ENCODE peak calls at places on chromosomes 16 and 17, in five cellular contexts. Q is GM23248; U is A549; S is endodermal cell; B is effector memory CD4-positive, alpha-beta T cell. P is an unnamed sample.
A peak's percentile ranks its signal among the peaks of the same experiment; 100 is the strongest.

GRCh38 chr17:47725446-47726109 is 7.5 kb upstream of the TBX21 start:
- DNase-seq in Q (no peak), B (no peak), U (no peak), S (no peak), P (no peak)

GRCh38 chr16:12470311-12471229 is 333.1 kb downstream of the CPPED1 start:
- DNase-seq in Q (no peak), S (no peak), U (no peak), B (no peak), P (no peak)

GRCh38 chr17:49708515-49709161 is 874 bp upstream of the SLC35B1 start:
- DNase-seq in S (peak; percentile 70), B (no peak), U (no peak), Q (peak; percentile 70), P (peak; percentile 20)

GRCh38 chr17:64077409-64077808 is 52.5 kb downstream of the ERN1 start:
- DNase-seq in B (no peak), U (no peak), Q (peak; percentile 3), S (no peak), P (no peak)

GRCh38 chr16:424623-425081 is 797 bp upstream of the RAB11FIP3 start:
- DNase-seq in Q (peak; percentile 63), B (no peak), U (peak; percentile 40), S (peak; percentile 73), P (no peak)

GRCh38 chr17:83086197-83086880 is 6.9 kb downstream of the METRNL start:
- DNase-seq in U (no peak), B (no peak), S (no peak), Q (peak; percentile 64), P (no peak)

GRCh38 chr17:42289863-42290165 is 1.5 kb downstream of the STAT5A start:
- DNase-seq in S (no peak), U (no peak), B (peak; percentile 20), Q (no peak), P (peak; percentile 19)

GRCh38 chr16:87658564-87659225 is 56.4 kb downstream of the JPH3 start:
- DNase-seq in Q (no peak), B (no peak), S (no peak), U (no peak), P (no peak)

GRCh38 chr16:47258874-47259461 is 115.2 kb upstream of the NETO2 start:
- DNase-seq in Q (peak; percentile 46), U (peak; percentile 52), S (peak; percentile 65), B (no peak), P (peak; percentile 14)

GRCh38 chr16:10688291-10688690 is 6.4 kb downstream of the TEKT5 start:
- DNase-seq in Q (no peak), S (no peak), U (no peak), B (no peak), P (no peak)

GRCh38 chr17:79696159-79696982 is 34.4 kb upstream of the ENPP7 start:
- DNase-seq in Q (no peak), S (no peak), U (no peak), B (no peak), P (no peak)

GRCh38 chr16:939311-939710 is 31.5 kb downstream of the LMF1 start:
- DNase-seq in S (no peak), Q (no peak), B (no peak), U (no peak), P (no peak)

GRCh38 chr17:78670850-78671291 is 93.7 kb upstream of the DNAH17 start:
- DNase-seq in U (no peak), Q (no peak), S (no peak), B (no peak), P (no peak)

GRCh38 chr17:858941-859452 is 76.8 kb downstream of the MRM3 start:
- DNase-seq in B (no peak), U (no peak), Q (peak; percentile 14), S (no peak), P (no peak)

GRCh38 chr16:71645450-71645849 is 19.5 kb downstream of the MARVELD3 start:
- DNase-seq in S (peak; percentile 73), U (peak; percentile 63), B (no peak), Q (peak; percentile 55), P (no peak)

GRCh38 chr16:71568541-71568940 is 8.4 kb downstream of the TAT start:
- DNase-seq in B (no peak), U (no peak), Q (no peak), S (no peak), P (no peak)

GRCh38 chr16:85366031-85366763 is 246.9 kb upstream of the GSE1 start:
- DNase-seq in B (no peak), S (peak; percentile 73), Q (no peak), U (no peak), P (no peak)

GRCh38 chr17:58324409-58325288 is 3.9 kb downstream of the TSPOAP1 start:
- DNase-seq in B (no peak), S (peak; percentile 88), Q (peak; percentile 48), U (no peak), P (peak; percentile 22)

GRCh38 chr16:75238132-75238852 is 13.1 kb downstream of the BCAR1 start:
- DNase-seq in S (no peak), U (no peak), Q (peak; percentile 98), B (no peak), P (no peak)

GRCh38 chr17:49249292-49249794 is 18.8 kb upstream of the PHOSPHO1 start:
- DNase-seq in B (no peak), U (no peak), Q (peak; percentile 65), S (no peak), P (no peak)

GRCh38 chr16:79169239-79169638 is 431.3 kb downstream of the MAF start:
- DNase-seq in Q (no peak), S (peak; percentile 85), B (no peak), U (no peak), P (no peak)

GRCh38 chr17:6749519-6749918 is 6.3 kb upstream of the XAF1 start:
- DNase-seq in S (no peak), U (no peak), B (no peak), Q (peak; percentile 5), P (peak; percentile 26)

GRCh38 chr17:62187681-62188080 is 122.6 kb upstream of the MED13 start:
- DNase-seq in B (no peak), Q (peak; percentile 28), U (no peak), S (no peak), P (no peak)

GRCh38 chr16:15037003-15037402 is 18.9 kb downstream of the NTAN1 start:
- DNase-seq in S (no peak), Q (no peak), B (no peak), U (no peak), P (no peak)

GRCh38 chr16:48971571-48972071 is 310.0 kb downstream of the CBLN1 start:
- DNase-seq in U (no peak), B (no peak), Q (no peak), S (peak; percentile 50), P (no peak)

GRCh38 chr16:10081201-10081940 is 100.9 kb downstream of the GRIN2A start:
- DNase-seq in Q (no peak), U (no peak), B (no peak), S (no peak), P (no peak)

GRCh38 chr17:80177986-80178590 is 8.3 kb downstream of the CARD14 start:
- DNase-seq in B (no peak), S (no peak), U (no peak), Q (no peak), P (no peak)

GRCh38 chr17:614637-615546 is 99.7 kb downstream of the VPS53 start:
- DNase-seq in S (no peak), Q (peak; percentile 80), U (no peak), B (no peak), P (no peak)

GRCh38 chr16:3059041-3059722 is 6.3 kb upstream of the IL32 start:
- DNase-seq in B (peak; percentile 76), U (peak; percentile 84), S (peak; percentile 97), Q (peak; percentile 93), P (peak; percentile 82)

GRCh38 chr16:84434800-84435199 is 66.5 kb downstream of the ATP2C2 start:
- DNase-seq in U (no peak), Q (no peak), S (no peak), B (no peak), P (no peak)

GRCh38 chr16:24174977-24175376 is 81.2 kb upstream of the CACNG3 start:
- DNase-seq in B (no peak), U (no peak), S (no peak), Q (no peak), P (no peak)

DNA sequence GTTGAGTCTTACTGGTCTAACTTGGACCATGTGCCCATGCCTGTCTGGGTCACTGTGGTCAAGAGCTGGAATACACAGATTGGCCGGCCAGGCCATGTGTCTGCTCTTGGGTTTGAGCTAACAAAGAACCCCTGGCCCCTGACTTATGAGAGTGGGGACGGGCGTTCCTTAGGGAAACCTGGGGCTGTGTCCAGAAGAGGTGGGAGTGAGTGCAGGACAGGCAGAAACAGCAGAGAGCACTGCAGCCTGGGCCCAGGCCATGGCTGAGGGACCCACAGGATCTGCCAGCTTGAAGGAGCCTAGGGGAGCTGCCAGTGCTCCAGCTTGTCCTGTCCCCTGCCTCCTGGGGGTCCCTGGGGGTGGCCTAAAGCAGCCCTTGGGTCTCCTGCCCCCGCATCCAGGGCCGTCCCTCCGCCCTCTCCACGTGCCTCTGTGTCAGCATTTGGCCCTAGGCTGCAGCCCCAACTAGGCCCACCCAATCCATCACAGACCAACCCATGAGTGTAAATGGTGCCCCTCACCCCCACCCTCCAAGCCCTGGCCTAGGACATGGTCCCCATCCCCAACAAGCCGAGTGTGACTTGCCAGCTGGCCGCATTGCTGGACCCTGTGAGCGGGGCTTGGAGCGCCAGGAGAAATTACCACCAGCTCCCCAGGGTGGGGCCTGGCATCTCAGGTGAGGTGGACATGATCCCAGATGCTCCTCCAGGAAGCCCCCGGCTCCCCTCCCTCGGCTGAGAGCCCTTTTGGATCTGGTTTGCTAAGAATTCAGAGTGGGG is 12.5 kb upstream of the DRC7 start:
- DNase-seq in U (no peak), B (no peak), Q (no peak), S (no peak), P (no peak)
- H3K4me1 ChIP-seq in U (peaks cover 15% of the 10 kb centered on the region), B (no peaks in the 10 kb centered on the region), Q (no peaks in the 10 kb centered on the region), S (no peaks in the 10 kb centered on the region), P (no peaks in the 10 kb centered on the region)

GRCh38 chr17:40461774-40462342 is 18.6 kb downstream of the IGFBP4 start:
- DNase-seq in Q (peak; percentile 62), B (no peak), S (no peak), U (peak; percentile 66), P (no peak)
- H3K27ac ChIP-seq in Q (peak overlapping the region; percentile 42), B (no peak overlapping the region), S (no peak overlapping the region), U (peak overlapping the region; percentile 71), P (no peak overlapping the region)

DNA sequence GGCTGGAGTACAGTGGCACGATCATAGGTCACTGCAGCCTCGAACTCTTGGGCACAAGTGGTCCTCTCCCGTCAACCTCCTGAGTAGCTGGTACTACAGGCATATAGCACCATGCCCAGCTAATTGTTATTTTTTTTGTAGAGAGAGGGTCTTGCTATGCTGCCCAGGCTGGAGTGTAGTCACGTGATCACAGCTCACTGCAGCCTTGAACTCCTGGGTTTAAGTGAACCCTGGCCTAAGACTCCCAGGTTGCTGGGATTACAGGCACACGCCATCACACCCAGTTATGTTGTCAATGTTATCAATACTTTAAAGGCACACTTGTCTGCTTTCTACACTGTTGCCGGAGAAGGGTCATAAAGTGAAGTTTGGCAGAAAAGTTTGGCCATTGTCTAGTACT is 22.0 kb upstream of the LASP1NB start:
- DNase-seq in S (no peak), Q (no peak), U (no peak), B (no peak), P (no peak)
- H3K4me1 ChIP-seq in S (no peaks in the 10 kb centered on the region), Q (peaks cover 22% of the 10 kb centered on the region), U (peaks cover 47% of the 10 kb centered on the region), B (peaks cover 36% of the 10 kb centered on the region), P (peaks cover 44% of the 10 kb centered on the region)

GRCh38 chr17:28759296-28759865 is 15.6 kb downstream of the TRAF4 start:
- DNase-seq in Q (no peak), S (no peak), U (no peak), B (no peak), P (no peak)

GRCh38 chr17:28763137-28763799 is 19.5 kb downstream of the TRAF4 start:
- DNase-seq in S (no peak), Q (no peak), U (no peak), B (no peak), P (no peak)

GRCh38 chr17:28758411-28759121 is 14.8 kb downstream of the TRAF4 start:
- DNase-seq in S (no peak), B (no peak), Q (no peak), U (no peak), P (no peak)

GRCh38 chr17:28760987-28761562 is 17.3 kb downstream of the TRAF4 start:
- DNase-seq in B (no peak), Q (peak; percentile 78), U (no peak), S (peak; percentile 94), P (no peak)

GRCh38 chr17:28760561-28760960 is 16.8 kb downstream of the TRAF4 start:
- DNase-seq in B (no peak), S (no peak), U (no peak), Q (no peak), P (no peak)
- H3K27ac ChIP-seq in B (no peak overlapping the region), S (peak overlapping the region; percentile 68), U (no peak overlapping the region), Q (no peak overlapping the region), P (no peak overlapping the region)

P was measured in CD4-positive, CD25-positive, alpha-beta regulatory T cell.